ENCODE peak calls at places on chromosomes 3 and 15, in six cellular contexts. W is body of pancreas, H is GM12865, R is astrocyte of the cerebellum, U is fibroblast of the aortic adventitia, F is esophagus squamous epithelium. K is an unnamed sample.

GRCh38 chr15:89395996-89396395 is 61.4 kb upstream of the POLG start:
- DNase-seq in W (no peak), H (no peak), R (no peak), U (no peak), F (no peak), K (no peak)

GRCh38 chr3:171566803-171567422 is 106.7 kb upstream of the TNIK start:
- DNase-seq in W (no peak), H (peak), R (peak), U (peak), F (no peak), K (no peak)

GRCh38 chr3:139534444-139534812 is 5.1 kb downstream of the RBP1 start:
- DNase-seq in W (peak), H (peak), R (peak), U (peak), F (no peak), K (peak)

GRCh38 chr3:12158387-12159226 is at the start of gene TIMP4:
- DNase-seq in W (no peak), H (no peak), R (no peak), U (peak), F (no peak), K (no peak)

GRCh38 chr15:66670698-66671580 is 31.1 kb upstream of the SMAD6 start:
- DNase-seq in W (peak), H (no peak), R (no peak), U (no peak), F (no peak), K (no peak)

GRCh38 chr3:188219147-188219546 is 65.2 kb downstream of the LPP start:
- DNase-seq in W (no peak), H (no peak), R (no peak), U (no peak), F (no peak), K (no peak)

GRCh38 chr3:124373524-124373923 is 356.7 kb upstream of the UMPS start:
- DNase-seq in W (no peak), H (peak), R (no peak), U (no peak), F (no peak), K (no peak)

GRCh38 chr3:46867550-46867898 is 4.3 kb upstream of the MYL3 start:
- DNase-seq in W (peak), H (no peak), R (no peak), U (peak), F (no peak), K (no peak)

GRCh38 chr3:46029953-46030543 is 2.8 kb upstream of the XCR1 start:
- DNase-seq in W (no peak), H (peak), R (no peak), U (no peak), F (no peak), K (no peak)

GRCh38 chr3:134797816-134798451 is 2.9 kb downstream of the EPHB1 start:
- DNase-seq in W (no peak), H (no peak), R (no peak), U (no peak), F (no peak), K (no peak)

GRCh38 chr15:32682569-32682968 is 35.2 kb upstream of the GREM1 start:
- DNase-seq in W (no peak), H (no peak), R (peak), U (peak), F (no peak), K (peak)

GRCh38 chr3:126340596-126340942 is 16.6 kb downstream of the KLF15 start:
- DNase-seq in W (no peak), H (no peak), R (no peak), U (no peak), F (no peak), K (no peak)

GRCh38 chr3:171982829-171983228 is 56.5 kb upstream of the FNDC3B start:
- DNase-seq in W (no peak), H (no peak), R (peak), U (peak), F (no peak), K (no peak)

GRCh38 chr3:168884353-168884903 is 779.1 kb downstream of the MECOM start:
- DNase-seq in W (peak), H (no peak), R (peak), U (peak), F (no peak), K (peak)

GRCh38 chr3:148694116-148694515 is 3.6 kb upstream of the AGTR1 start:
- DNase-seq in W (no peak), H (no peak), R (no peak), U (no peak), F (no peak), K (no peak)

GRCh38 chr3:58630081-58630709 is 36.4 kb downstream of the FAM3D start:
- DNase-seq in W (peak), H (peak), R (peak), U (peak), F (no peak), K (peak)

GRCh38 chr3:191982481-191982880 is 521.5 kb downstream of the PYDC2 start:
- DNase-seq in W (no peak), H (no peak), R (no peak), U (no peak), F (no peak), K (no peak)

GRCh38 chr3:196141866-196142673 is 60.2 kb upstream of the TFRC start:
- DNase-seq in W (peak), H (no peak), R (no peak), U (no peak), F (no peak), K (no peak)

GRCh38 chr3:156675744-156676466 is 1.5 kb downstream of the TIPARP start:
- DNase-seq in W (peak), H (peak), R (peak), U (peak), F (no peak), K (peak)

GRCh38 chr3:148697311-148698189 is at the start of gene AGTR1:
- DNase-seq in W (peak), H (no peak), R (peak), U (peak), F (no peak), K (no peak)

GRCh38 chr3:183108002-183108449 is 8.7 kb upstream of the MCCC1 start:
- DNase-seq in W (no peak), H (no peak), R (no peak), U (peak), F (no peak), K (no peak)

GRCh38 chr3:27219127-27219860 is 149.9 kb downstream of the NEK10 start:
- DNase-seq in W (no peak), H (no peak), R (no peak), U (peak), F (no peak), K (no peak)

GRCh38 chr3:191387441-191388077 is 57.2 kb upstream of the UTS2B start:
- DNase-seq in W (no peak), H (no peak), R (no peak), U (no peak), F (no peak), K (no peak)

GRCh38 chr3:106945435-106945834 is 431.8 kb upstream of the CCDC54 start:
- DNase-seq in W (no peak), H (no peak), R (no peak), U (peak), F (no peak), K (peak)

GRCh38 chr15:55344206-55344605 is 25.2 kb downstream of the PIGB start:
- DNase-seq in W (no peak), H (peak), R (no peak), U (no peak), F (no peak), K (no peak)

GRCh38 chr15:57057134-57057930 is 138.9 kb downstream of the TCF12 start:
- DNase-seq in W (no peak), H (no peak), R (no peak), U (no peak), F (no peak), K (no peak)

GRCh38 chr3:140467104-140467577 is 210.7 kb upstream of the TRIM42 start:
- DNase-seq in W (no peak), H (no peak), R (no peak), U (peak), F (no peak), K (no peak)

GRCh38 chr3:188160751-188161150 is 6.8 kb downstream of the LPP start:
- DNase-seq in W (no peak), H (no peak), R (no peak), U (no peak), F (no peak), K (no peak)

GRCh38 chr3:66350601-66351000 is 129.8 kb downstream of the SLC25A26 start:
- DNase-seq in W (no peak), H (no peak), R (no peak), U (peak), F (no peak), K (no peak)

GRCh38 chr3:127865941-127866340 is 43.6 kb upstream of the MGLL start:
- DNase-seq in W (no peak), H (no peak), R (no peak), U (peak), F (no peak), K (no peak)

DNA sequence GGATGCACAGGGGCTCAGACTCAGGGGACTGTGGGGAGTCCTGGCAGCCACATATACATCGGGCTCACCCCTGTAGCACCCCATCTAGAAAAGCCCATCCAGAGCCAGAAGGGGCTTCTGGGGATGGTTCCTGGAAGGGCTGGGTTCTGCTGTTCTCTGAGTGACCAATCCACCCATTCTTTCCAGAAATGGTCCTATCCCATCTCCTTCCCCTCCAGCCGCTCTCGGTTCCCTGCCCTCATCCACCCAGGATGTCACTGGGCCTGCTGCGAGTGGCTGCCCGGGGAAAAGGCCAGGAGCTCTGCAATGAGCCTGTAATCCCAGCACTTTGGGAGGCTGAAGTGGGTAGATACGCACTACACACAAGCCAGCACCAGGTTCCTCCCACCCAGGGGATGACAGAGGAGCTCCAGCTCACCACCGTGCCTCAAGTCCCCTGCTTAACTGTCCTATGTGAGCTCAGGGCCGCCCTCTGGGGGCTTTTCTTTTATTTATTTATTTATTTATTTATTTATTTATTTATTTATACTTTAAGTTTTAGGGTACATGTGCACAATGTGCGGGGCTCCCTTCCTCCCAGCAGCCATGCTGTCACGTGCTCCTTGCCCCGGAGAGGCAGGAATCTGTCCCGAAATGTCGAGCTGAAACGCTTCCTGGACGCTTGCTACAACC is 13.6 kb upstream of the CSK start:
- DNase-seq in W (no peak), H (no peak), R (no peak), U (no peak), F (no peak), K (no peak)
- H3K4me3 ChIP-seq in W (no peak), H (no peak), R (no peak), U (peak), F (no peak), K (no peak)

GRCh38 chr15:94722025-94722636 is 490.8 kb downstream of the MCTP2 start:
- DNase-seq in W (no peak), H (no peak), R (no peak), U (no peak), F (no peak), K (no peak)
- TF ChIP-seq CTCF in W (no peak), H (no peak), R (no peak), U (no peak), F (no peak), K (no peak)

DNA sequence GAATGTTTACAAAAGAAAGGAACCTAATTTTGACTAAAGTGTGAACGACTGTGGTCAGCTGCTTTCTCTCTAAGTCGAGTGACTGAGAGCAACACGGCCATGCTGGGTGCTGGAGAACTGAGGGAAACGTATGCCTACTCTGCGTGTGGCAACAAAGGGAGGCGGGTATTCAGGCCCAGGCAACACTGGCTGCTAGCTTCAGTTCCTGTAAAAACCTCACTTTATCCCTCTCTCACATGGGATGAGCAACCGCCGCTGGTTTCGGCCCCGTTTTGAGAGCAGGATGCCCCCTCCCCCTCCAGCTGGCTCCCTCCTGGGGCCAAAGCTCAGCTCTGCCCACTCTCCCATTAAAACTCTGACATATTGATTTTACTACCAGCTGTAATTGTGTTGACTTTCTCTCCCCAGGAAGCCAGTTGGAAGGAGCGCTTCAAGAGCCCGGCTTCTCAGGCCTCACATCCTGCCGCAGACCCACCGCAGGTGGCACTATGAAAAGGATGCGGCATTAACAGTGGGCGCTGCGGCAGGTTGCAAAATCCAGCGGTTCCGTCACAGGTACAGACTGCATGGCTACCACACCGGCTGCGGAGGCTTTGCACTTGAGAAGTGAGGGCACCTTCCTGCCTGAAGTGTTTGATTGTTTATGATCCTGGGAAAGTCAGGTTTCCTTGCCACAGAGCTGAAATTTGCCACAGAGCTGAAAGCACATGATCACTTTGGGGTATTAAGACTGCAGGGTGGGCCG is 12.7 kb downstream of the PLXND1 start:
- DNase-seq in W (no peak), H (no peak), R (no peak), U (no peak), F (no peak), K (no peak)
- H3K4me3 ChIP-seq in W (no peak), H (no peak), R (no peak), U (no peak), F (no peak), K (no peak)

DNA sequence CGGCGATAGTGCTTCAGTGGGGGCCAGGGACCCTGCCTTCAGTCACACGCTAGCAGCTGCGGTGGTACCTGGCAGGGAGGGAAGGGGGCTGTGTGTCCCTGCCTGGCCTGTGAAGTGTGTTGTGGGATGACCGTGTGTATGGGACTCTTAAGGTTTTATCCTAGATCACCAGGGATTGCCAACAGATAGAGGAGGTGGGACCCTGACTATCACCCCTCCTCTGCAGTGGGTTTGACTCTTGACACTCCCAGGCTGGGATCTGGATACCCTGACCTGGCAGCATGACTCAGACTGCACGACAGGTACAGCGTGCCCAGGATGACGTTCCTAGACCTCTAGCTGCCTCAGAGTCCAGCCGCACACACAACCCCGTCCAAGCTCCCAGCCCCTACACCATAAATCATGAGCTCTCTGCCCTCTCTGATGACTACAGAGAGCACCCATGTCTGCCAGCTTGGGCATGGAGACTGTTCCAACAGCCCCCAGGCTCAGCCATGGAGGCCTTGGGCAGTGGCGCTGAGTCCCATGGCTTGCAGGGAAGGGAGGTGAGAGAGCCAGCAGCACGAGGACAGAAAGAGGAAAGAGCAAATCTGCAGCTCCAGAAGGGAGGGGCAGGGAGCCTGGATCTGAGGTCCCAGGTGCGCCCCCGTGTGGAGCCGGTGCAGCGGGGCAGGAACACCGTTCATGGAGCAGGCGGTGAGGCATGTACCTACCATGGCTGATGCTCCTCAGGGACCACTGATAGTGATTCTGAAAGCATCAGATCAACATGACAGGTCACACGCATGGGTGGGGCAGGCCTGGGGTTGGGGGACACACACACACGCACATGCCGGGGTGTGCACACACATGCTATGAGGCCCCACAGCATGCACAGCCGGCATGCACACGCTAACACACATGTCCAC is 71.0 kb downstream of the ADAMTS7 start:
- DNase-seq in W (peak), H (peak), R (no peak), U (peak), F (no peak), K (no peak)
- TF ChIP-seq CTCF in W (no peak), H (peak), R (peak), U (peak), F (no peak), K (peak)

GRCh38 chr15:77747175-77748077 is 114.7 kb upstream of the LINGO1 start:
- DNase-seq in W (no peak), H (no peak), R (no peak), U (no peak), F (no peak), K (no peak)
- H3K4me3 ChIP-seq in W (no peak), H (no peak), R (no peak), U (no peak), F (no peak), K (no peak)

GRCh38 chr3:154781595-154781994 is 298.5 kb upstream of the MME start:
- DNase-seq in W (no peak), H (no peak), R (no peak), U (no peak), F (no peak), K (no peak)
- TF ChIP-seq CTCF in W (no peak), H (no peak), R (no peak), U (peak), F (no peak), K (no peak)